ENCODE peak calls at places on chromosomes 2 and 18, in seven cellular contexts. U is substantia nigra, D is left ventricle myocardium inferior, S is Daoy, L is adrenal gland, M is adipocyte, Y is IMR-90. Q is an unnamed sample.

GRCh38 chr2:239184968-239185903 is 215.6 kb downstream of the HDAC4 start:
- DNase-seq in U (no peak), D (peak), S (no peak), M (no peak), Y (no peak), L (peak), Q (no peak)

GRCh38 chr2:33616873-33617272 is 17.8 kb upstream of the FAM98A start:
- DNase-seq in Y (peak), L (no peak), M (no peak), U (no peak), D (no peak), S (peak), Q (no peak)

GRCh38 chr2:56047136-56047535 is 123.6 kb upstream of the EFEMP1 start:
- DNase-seq in D (no peak), U (no peak), Y (no peak), M (no peak), L (no peak), S (no peak), Q (no peak)

GRCh38 chr18:55781481-55781957 is 193.5 kb upstream of the TCF4 start:
- DNase-seq in M (peak), S (peak), Y (peak), U (peak), L (peak), D (peak), Q (peak)

GRCh38 chr2:231672617-231673347 is 35.5 kb upstream of the PTMA start:
- DNase-seq in L (peak), D (no peak), U (no peak), S (peak), M (peak), Y (peak), Q (peak)

GRCh38 chr2:161981679-161982300 is 92.2 kb downstream of the DPP4 start:
- DNase-seq in S (no peak), M (no peak), Y (no peak), L (no peak), U (peak), D (no peak), Q (no peak)

GRCh38 chr2:37730037-37730813 is 58.8 kb upstream of the CDC42EP3 start:
- DNase-seq in Y (no peak), D (no peak), U (no peak), L (no peak), M (no peak), S (no peak), Q (no peak)

GRCh38 chr2:112493048-112493447 is 11.1 kb downstream of the TTL start:
- DNase-seq in U (no peak), M (peak), Y (peak), L (no peak), D (no peak), S (no peak), Q (no peak)

GRCh38 chr2:239832101-239832994 is 192.8 kb downstream of the NDUFA10 start:
- DNase-seq in L (no peak), M (no peak), S (no peak), D (no peak), Y (no peak), U (no peak), Q (peak)

GRCh38 chr2:144454466-144455287 is 65.2 kb downstream of the ZEB2 start:
- DNase-seq in M (peak), S (peak), Y (peak), L (no peak), D (no peak), U (no peak), Q (no peak)

GRCh38 chr18:57209697-57210096 is 62.8 kb downstream of the BOD1L2 start:
- DNase-seq in Y (no peak), U (no peak), S (peak), D (no peak), L (no peak), M (no peak), Q (no peak)

GRCh38 chr2:73103018-73103542 is 9.7 kb downstream of the RAB11FIP5 start:
- DNase-seq in M (no peak), S (no peak), L (peak), U (peak), Y (no peak), D (no peak), Q (no peak)

GRCh38 chr2:64217198-64217869 is 73.1 kb upstream of the PELI1 start:
- DNase-seq in Y (no peak), D (no peak), S (no peak), L (no peak), M (no peak), U (no peak), Q (no peak)

GRCh38 chr2:37585295-37585908 is 86.0 kb downstream of the CDC42EP3 start:
- DNase-seq in L (no peak), Y (peak), D (no peak), S (peak), U (no peak), M (no peak), Q (no peak)

GRCh38 chr2:200040251-200040650 is 84.9 kb downstream of the MAIP1 start:
- DNase-seq in L (no peak), Y (peak), S (no peak), D (no peak), M (peak), U (no peak), Q (no peak)

GRCh38 chr2:96505231-96505889 is at the start of gene NEURL3:
- DNase-seq in S (peak), L (no peak), M (peak), D (no peak), U (no peak), Y (peak), Q (no peak)

GRCh38 chr2:99397251-99397920 is 60.2 kb downstream of the EIF5B start:
- DNase-seq in Y (no peak), U (peak), L (no peak), M (no peak), S (no peak), D (no peak), Q (no peak)

GRCh38 chr2:81513328-81513727 is 1208.8 kb upstream of the LRRTM1 start:
- DNase-seq in L (no peak), M (no peak), U (no peak), Y (no peak), S (no peak), D (no peak), Q (no peak)

GRCh38 chr2:10971131-10971854 is 59.6 kb downstream of the KCNF1 start:
- DNase-seq in M (no peak), Y (no peak), U (no peak), D (no peak), L (no peak), S (no peak), Q (no peak)

GRCh38 chr2:149921911-149922616 is 334.5 kb upstream of the MMADHC start:
- DNase-seq in D (no peak), S (no peak), M (no peak), Y (peak), L (no peak), U (no peak), Q (no peak)

GRCh38 chr18:57841568-57841967 is 38.5 kb upstream of the ATP8B1 start:
- DNase-seq in M (no peak), L (no peak), S (no peak), U (no peak), Y (no peak), D (no peak), Q (no peak)

GRCh38 chr2:73297151-73297559 is 3.8 kb upstream of the EGR4 start:
- DNase-seq in M (peak), Y (no peak), U (no peak), L (no peak), S (no peak), D (no peak), Q (no peak)

GRCh38 chr18:69397096-69397495 is 3.6 kb upstream of the DOK6 start:
- DNase-seq in Y (peak), D (no peak), L (no peak), M (no peak), U (no peak), S (no peak), Q (no peak)

GRCh38 chr2:63861220-63861822 is 19.6 kb downstream of the UGP2 start:
- DNase-seq in M (peak), U (peak), D (no peak), Y (peak), L (peak), S (peak), Q (peak)

GRCh38 chr2:54524236-54524991 is 68.3 kb downstream of the SPTBN1 start:
- DNase-seq in U (no peak), L (peak), S (peak), Y (peak), M (peak), D (no peak), Q (no peak)

GRCh38 chr18:62324917-62325805 is at the start of gene TNFRSF11A:
- DNase-seq in U (peak), L (peak), M (peak), S (peak), Y (no peak), D (peak), Q (no peak)

GRCh38 chr2:3302751-3303582 is 74.7 kb downstream of the EIPR1 start:
- DNase-seq in U (no peak), Y (no peak), S (no peak), D (no peak), M (no peak), L (peak), Q (no peak)

GRCh38 chr2:57936216-57936615 is 110.4 kb upstream of the VRK2 start:
- DNase-seq in Y (peak), S (no peak), U (no peak), L (no peak), M (peak), D (no peak), Q (no peak)

GRCh38 chr2:28716265-28716865 is 35.3 kb upstream of the PPP1CB start:
- DNase-seq in U (peak), S (peak), D (no peak), L (peak), Y (peak), M (peak), Q (peak)

GRCh38 chr2:134491796-134492441 is 226.9 kb downstream of the TMEM163 start:
- DNase-seq in M (no peak), Y (no peak), D (no peak), L (no peak), U (no peak), S (peak), Q (no peak)

GRCh38 chr18:77206676-77207370 is 42.8 kb upstream of the GALR1 start:
- DNase-seq in S (peak), D (peak), M (no peak), Y (peak), L (no peak), U (no peak), Q (peak)

GRCh38 chr2:222864296-222864695 is 3.5 kb downstream of the ACSL3 start:
- DNase-seq in U (no peak), S (peak), L (peak), D (no peak), M (peak), Y (peak), Q (no peak)

GRCh38 chr18:74342416-74343043 is 26.9 kb downstream of the C18orf63 start:
- DNase-seq in U (peak), M (peak), S (peak), D (no peak), L (peak), Y (peak), Q (peak)

GRCh38 chr2:6820903-6821584 is 44.7 kb downstream of the CMPK2 start:
- DNase-seq in Y (no peak), D (no peak), L (no peak), S (no peak), M (no peak), U (no peak), Q (no peak)

GRCh38 chr2:122307772-122308171 is 552.3 kb downstream of the TSN start:
- DNase-seq in D (no peak), U (no peak), S (peak), M (no peak), L (no peak), Y (no peak), Q (no peak)

GRCh38 chr2:64751286-64752260 is 97.9 kb upstream of the SERTAD2 start:
- DNase-seq in M (peak), L (peak), D (no peak), U (peak), S (no peak), Y (peak), Q (peak)